ENCODE peak calls at places on chromosomes 3 and 15, in seven cellular contexts. R is A549; C is IMR-90; J is Kasumi-1; O is stimulated activated naive CD8-positive, alpha-beta T cell treated with anti-CD3 and anti-CD28 coated beads, Interleukin-15, amount 100 ng/mL, for 72 hours; W is substantia nigra; I is NCI-H1436. P is an unnamed sample.

GRCh38 chr3:65344846-65345245 is 657.0 kb upstream of the ADAMTS9 start:
- DNase-seq in I (no peak), W (no peak), R (no peak), J (no peak), C (no peak), O (no peak), P (no peak)

GRCh38 chr3:157532529-157533297 is 29.5 kb upstream of the VEPH1 start:
- DNase-seq in O (peak; percentile 14), W (no peak), R (peak; percentile 58), J (peak; percentile 91), I (peak; percentile 43), C (peak; percentile 92), P (no peak)

GRCh38 chr15:39591141-39591895 is 10.4 kb downstream of the THBS1 start:
- DNase-seq in J (no peak), I (no peak), C (peak; percentile 41), R (no peak), W (no peak), O (no peak), P (no peak)

GRCh38 chr15:93987068-93987467 is 244.3 kb upstream of the MCTP2 start:
- DNase-seq in W (no peak), O (no peak), C (no peak), R (no peak), I (no peak), J (no peak), P (peak; percentile 3)

GRCh38 chr3:49673715-49674490 is at the start of gene APEH:
- DNase-seq in W (no peak), R (peak; percentile 90), J (no peak), I (no peak), O (peak; percentile 99), C (peak; percentile 96), P (peak; percentile 94)

GRCh38 chr3:184227481-184227935 is 1.9 kb upstream of the VWA5B2 start:
- DNase-seq in C (no peak), J (peak; percentile 66), I (peak; percentile 48), R (peak; percentile 71), O (peak; percentile 51), W (no peak), P (peak; percentile 41)

GRCh38 chr3:14541646-14542045 is 1.5 kb upstream of the GRIP2 start:
- DNase-seq in C (no peak), J (no peak), W (no peak), I (no peak), O (no peak), R (no peak), P (no peak)

GRCh38 chr15:64681424-64682024 is 93.9 kb downstream of the RBPMS2 start:
- DNase-seq in I (peak; percentile 67), R (peak; percentile 98), W (peak; percentile 10), C (peak; percentile 65), J (peak; percentile 46), O (no peak), P (no peak)

GRCh38 chr15:39585394-39585841 is 4.5 kb downstream of the THBS1 start:
- DNase-seq in C (peak; percentile 46), J (no peak), W (no peak), O (no peak), I (no peak), R (no peak), P (no peak)

GRCh38 chr15:52252781-52253180 is 42.8 kb downstream of the MYO5C start:
- DNase-seq in O (no peak), W (no peak), J (no peak), I (no peak), C (peak; percentile 96), R (peak; percentile 98), P (no peak)

GRCh38 chr3:45976191-45977091 is 19.2 kb downstream of the FYCO1 start:
- DNase-seq in I (no peak), C (no peak), O (no peak), W (no peak), R (no peak), J (no peak), P (peak; percentile 32)

GRCh38 chr15:34119291-34119690 is 17.4 kb downstream of the PGBD4 start:
- DNase-seq in W (no peak), O (no peak), C (no peak), J (no peak), I (no peak), R (no peak), P (no peak)

GRCh38 chr3:135779590-135780235 is 185.8 kb upstream of the PPP2R3A start:
- DNase-seq in O (no peak), J (no peak), I (no peak), W (no peak), R (no peak), C (no peak), P (no peak)

GRCh38 chr15:100999369-100999768 is 80.2 kb downstream of the LRRK1 start:
- DNase-seq in W (no peak), I (no peak), C (peak; percentile 58), O (no peak), J (no peak), R (no peak), P (no peak)

GRCh38 chr15:80404719-80405553 is 754 bp downstream of the ARNT2 start:
- DNase-seq in O (peak; percentile 8), W (peak; percentile 60), J (no peak), I (peak; percentile 8), R (peak; percentile 65), C (peak; percentile 35), P (no peak)

GRCh38 chr3:50290116-50290745 is 2.0 kb downstream of the IFRD2 start:
- DNase-seq in J (no peak), C (no peak), O (no peak), R (no peak), W (no peak), I (no peak), P (no peak)

GRCh38 chr3:94869059-94869547 is 806.2 kb downstream of the NSUN3 start:
- DNase-seq in W (no peak), R (no peak), I (no peak), O (no peak), J (no peak), C (no peak), P (no peak)

GRCh38 chr3:159252274-159252673 is 450.4 kb downstream of the MFSD1 start:
- DNase-seq in O (no peak), J (no peak), R (no peak), C (no peak), W (no peak), I (no peak), P (no peak)

GRCh38 chr15:95401586-95401985 is 928.9 kb upstream of the NR2F2 start:
- DNase-seq in I (no peak), R (no peak), O (no peak), J (no peak), C (peak; percentile 26), W (no peak), P (no peak)

GRCh38 chr15:75130597-75131268 is 70.9 kb upstream of the C15orf39 start:
- DNase-seq in I (no peak), R (no peak), C (no peak), J (no peak), W (no peak), O (peak; percentile 30), P (no peak)

GRCh38 chr3:170196833-170197232 is 15.3 kb upstream of the PHC3 start:
- DNase-seq in J (no peak), R (no peak), I (no peak), C (peak; percentile 52), O (no peak), W (no peak), P (no peak)

GRCh38 chr3:129121016-129121791 is 400 bp downstream of the RAB43 start:
- DNase-seq in W (no peak), R (no peak), O (no peak), C (peak; percentile 26), I (no peak), J (peak; percentile 45), P (peak; percentile 22)

GRCh38 chr15:34714476-34715121 is 40.2 kb downstream of the GJD2 start:
- DNase-seq in R (no peak), I (no peak), O (no peak), J (no peak), C (no peak), W (no peak), P (no peak)

GRCh38 chr15:62137216-62137884 is 27.7 kb downstream of the C2CD4B start:
- DNase-seq in I (no peak), C (no peak), W (no peak), R (no peak), J (no peak), O (no peak), P (no peak)

GRCh38 chr3:111047053-111047452 is 24.6 kb upstream of the NECTIN3 start:
- DNase-seq in O (no peak), J (no peak), R (no peak), I (no peak), W (no peak), C (no peak), P (no peak)

GRCh38 chr15:44676676-44677075 is 13.2 kb upstream of the SPG11 start:
- DNase-seq in R (no peak), O (no peak), I (no peak), W (no peak), C (no peak), J (no peak), P (no peak)

GRCh38 chr3:176937546-176937945 is 259.7 kb downstream of the TBL1XR1 start:
- DNase-seq in R (no peak), C (peak; percentile 51), W (no peak), J (no peak), I (no peak), O (no peak), P (no peak)

GRCh38 chr15:62549345-62549970 is 384.4 kb upstream of the C2CD4B start:
- DNase-seq in W (no peak), O (no peak), J (peak; percentile 16), I (no peak), C (peak; percentile 33), R (peak; percentile 71), P (no peak)